ENCODE peak calls at places on chromosomes 1 and 21, in six cellular contexts. V is IMR-90, N is H1, E is H9, I is neuronal stem cell, T is mesenchymal stem cell. W is an unnamed sample.

GRCh38 chr1:3455630-3456448 is 1.4 kb downstream of the ARHGEF16 start:
- DNase-seq in V (no peak), N (no peak), E (no peak), I (no peak), T (no peak), W (no peak)

GRCh38 chr21:42164064-42164789 is 54.7 kb upstream of the ABCG1 start:
- DNase-seq in V (no peak), N (peak), E (no peak), I (no peak), T (peak), W (peak)

GRCh38 chr1:156291226-156292061 is 4.0 kb downstream of the GLMP start:
- DNase-seq in V (peak), N (peak), E (peak), I (peak), T (peak), W (peak)

GRCh38 chr1:237394263-237394662 is 352.3 kb downstream of the RYR2 start:
- DNase-seq in V (no peak), N (no peak), E (no peak), I (no peak), T (no peak), W (peak)

GRCh38 chr1:214506972-214507431 is 44.4 kb downstream of the PTPN14 start:
- DNase-seq in V (no peak), N (no peak), E (no peak), I (no peak), T (no peak), W (peak)

GRCh38 chr21:18023099-18023498 is 203.9 kb upstream of the C21orf91 start:
- DNase-seq in V (no peak), N (no peak), E (peak), I (no peak), T (no peak), W (no peak)

GRCh38 chr1:15625224-15625917 is 8.1 kb downstream of the DDI2 start:
- DNase-seq in V (no peak), N (no peak), E (no peak), I (no peak), T (no peak), W (no peak)

GRCh38 chr1:40708750-40709099 is 17.2 kb downstream of the NFYC start:
- DNase-seq in V (peak), N (no peak), E (no peak), I (no peak), T (peak), W (no peak)

GRCh38 chr1:84347547-84348239 is 46.2 kb downstream of the SAMD13 start:
- DNase-seq in V (peak), N (no peak), E (no peak), I (no peak), T (peak), W (no peak)

DNA sequence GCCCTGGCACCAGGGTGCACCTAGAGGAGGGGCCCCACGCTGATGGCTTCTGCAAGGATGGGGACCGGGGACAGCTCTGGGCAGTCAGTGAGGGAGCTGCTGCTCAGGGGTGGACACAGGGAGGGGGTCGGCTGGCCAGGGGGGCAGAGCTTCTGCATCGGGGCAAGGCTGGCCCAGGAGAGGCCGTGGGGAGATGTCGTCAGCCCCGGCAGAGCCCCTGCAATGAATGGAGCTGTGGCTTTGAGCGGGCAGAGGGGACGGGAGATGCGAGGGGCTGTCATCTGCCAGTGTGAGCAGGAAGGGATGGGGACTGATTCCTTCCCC is 31.8 kb downstream of the SLX9 start:
- DNase-seq in V (no peak), N (no peak), E (no peak), I (no peak), T (no peak), W (no peak)
- H3K4ac ChIP-seq in V (no peak), N (no peak), E (no peak), I (no peak), T (no peak), W (peak)

GRCh38 chr1:33348676-33349080 is 27.8 kb upstream of the A3GALT2 start:
- DNase-seq in V (no peak), N (no peak), E (no peak), I (no peak), T (no peak), W (no peak)
- H3K23ac ChIP-seq in V (peak), N (no peak), E (no peak), I (no peak), T (no peak), W (peak)

GRCh38 chr1:82542766-82543165 is 742.0 kb downstream of the ADGRL2 start:
- DNase-seq in V (no peak), N (no peak), E (no peak), I (no peak), T (no peak), W (no peak)
- H2AFZ ChIP-seq in V (no peak), N (no peak), E (no peak), I (no peak), T (no peak), W (no peak)

DNA sequence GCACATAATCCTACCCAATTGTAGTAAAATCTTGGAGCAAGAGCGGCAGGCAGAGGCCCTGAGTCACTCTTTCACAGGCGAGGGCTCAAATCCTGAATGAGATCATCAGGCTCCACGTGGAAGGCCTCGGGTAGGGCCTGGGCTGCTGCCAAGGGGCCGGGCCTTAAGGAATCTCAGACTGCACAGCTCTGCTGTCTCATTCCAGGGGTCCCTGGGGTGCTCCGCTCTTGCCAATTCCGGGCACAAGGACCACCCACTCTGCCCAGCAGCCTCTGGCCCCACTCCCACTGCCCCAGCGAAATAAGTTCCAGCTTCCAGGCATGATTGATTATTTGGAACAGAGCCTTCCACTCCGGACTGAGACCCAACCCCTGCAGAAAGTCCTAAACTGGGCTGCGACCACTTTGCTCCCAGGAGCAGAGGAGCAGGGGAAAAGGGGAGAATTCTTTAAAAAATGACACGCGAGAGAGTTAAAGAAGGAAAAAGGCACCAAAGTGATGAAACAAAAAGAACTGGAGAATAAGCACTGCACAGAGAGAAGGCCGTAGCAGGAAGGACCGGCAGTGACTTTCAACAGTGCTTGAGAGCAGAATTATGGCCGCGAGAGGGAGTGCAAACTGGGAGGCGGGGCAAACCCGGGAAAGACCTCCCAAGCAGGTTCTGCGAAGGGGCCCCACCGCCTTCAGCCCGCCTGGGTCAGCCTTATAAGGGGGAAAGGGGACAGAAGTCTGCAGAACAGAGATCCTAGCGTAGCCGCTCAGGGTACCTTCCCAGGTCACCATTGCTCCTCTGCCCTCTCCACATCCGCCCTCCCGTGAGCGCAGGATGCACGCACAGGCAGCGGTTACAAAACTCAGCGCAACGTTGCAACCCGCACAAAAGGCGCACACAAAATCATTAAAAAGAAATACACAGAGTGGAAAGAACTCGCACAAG is 2.0 kb downstream of the ADAMTS1 start:
- DNase-seq in V (peak), N (no peak), E (peak), I (peak), T (peak), W (peak)
- H3K4ac ChIP-seq in V (peak), N (peak), E (no peak), I (no peak), T (no peak), W (peak)

GRCh38 chr1:6148497-6149241 is 31.5 kb downstream of the CHD5 start:
- DNase-seq in V (no peak), N (peak), E (peak), I (peak), T (peak), W (no peak)
- H3K23ac ChIP-seq in V (no peak), N (no peak), E (no peak), I (no peak), T (no peak), W (no peak)

GRCh38 chr1:205191127-205191577 is 20.4 kb downstream of the DSTYK start:
- DNase-seq in V (peak), N (no peak), E (no peak), I (no peak), T (peak), W (no peak)
- H2AFZ ChIP-seq in V (no peak), N (no peak), E (no peak), I (no peak), T (no peak), W (no peak)

GRCh38 chr1:246083416-246083815 is 423.7 kb downstream of the SMYD3 start:
- DNase-seq in V (no peak), N (no peak), E (no peak), I (no peak), T (no peak), W (peak)
- H3K4ac ChIP-seq in V (no peak), N (no peak), E (no peak), I (no peak), T (no peak), W (peak)

GRCh38 chr1:27961646-27962221 is 2.0 kb downstream of the XKR8 start:
- DNase-seq in V (no peak), N (no peak), E (peak), I (no peak), T (no peak), W (no peak)

GRCh38 chr1:27960762-27961645 is 1.2 kb downstream of the XKR8 start:
- DNase-seq in V (no peak), N (no peak), E (no peak), I (no peak), T (peak), W (no peak)

GRCh38 chr1:27957655-27958054 is 2.1 kb upstream of the XKR8 start:
- DNase-seq in V (no peak), N (no peak), E (no peak), I (no peak), T (no peak), W (no peak)

GRCh38 chr1:27958513-27958912 is 1.3 kb upstream of the XKR8 start:
- DNase-seq in V (no peak), N (no peak), E (no peak), I (no peak), T (no peak), W (no peak)

GRCh38 chr1:27959792-27960603 is at the start of gene XKR8:
- DNase-seq in V (peak), N (peak), E (peak), I (peak), T (peak), W (peak)
- H3K23ac ChIP-seq in V (peak), N (no peak), E (no peak), I (peak), T (peak), W (no peak)

DNA sequence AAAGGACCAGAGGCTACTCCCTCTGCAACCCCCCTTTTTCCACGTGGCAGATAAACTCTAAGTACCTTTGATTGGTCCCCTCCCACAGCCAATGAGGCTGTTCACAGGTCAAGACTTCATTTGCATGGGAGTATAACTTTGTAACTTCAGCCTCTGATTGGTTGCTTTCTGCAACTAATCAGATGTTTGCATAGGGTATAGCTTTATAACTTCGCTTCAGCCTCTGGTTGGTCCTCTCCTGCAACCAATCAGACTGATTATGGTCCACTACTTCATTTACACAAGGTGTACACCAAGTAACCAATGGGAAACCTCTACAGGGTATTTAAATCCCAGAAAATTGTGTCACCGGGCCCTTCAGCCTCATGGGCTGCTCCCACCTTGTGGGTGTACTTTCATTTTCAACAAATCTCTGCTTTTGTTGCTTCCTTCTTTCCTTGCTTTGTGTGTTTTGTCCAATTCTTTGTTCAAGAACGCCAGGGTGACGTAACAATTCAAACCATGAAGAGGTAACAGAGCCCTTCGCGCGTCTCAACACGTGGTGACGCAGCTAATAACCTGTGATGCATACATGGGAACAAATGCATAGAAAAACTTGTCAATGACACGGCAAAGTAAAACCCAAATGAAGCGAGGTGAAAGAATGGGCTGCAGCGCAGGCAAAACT is 47.2 kb downstream of the VPS26C start:
- DNase-seq in V (no peak), N (no peak), E (no peak), I (no peak), T (no peak), W (no peak)
- H2AFZ ChIP-seq in V (peak), N (no peak), E (no peak), I (no peak), T (no peak), W (no peak)

GRCh38 chr1:27659497-27660299 is 12.3 kb downstream of the IFI6 start:
- DNase-seq in V (peak), N (no peak), E (peak), I (peak), T (peak), W (peak)
- H3K4ac ChIP-seq in V (peak), N (no peak), E (no peak), I (no peak), T (no peak), W (peak)

W was measured in trophoblast cell.